ENCODE peak calls at places on chromosomes 16 and 17, in six cellular contexts. One of them, this sample, is unnamed.

GRCh38 chr17:49730078-49730786 is 22.5 kb upstream of the SLC35B1 start:
- DNase-seq in progenitor cell of endocrine pancreas: no peak
- DNase-seq in head of caudate nucleus: peak; percentile 42
- DNase-seq in NCI-H1105 treated with DMSO at 0.1 percent for 48 hours: no peak
- DNase-seq in neural progenitor cell: no peak
- DNase-seq in DMS153: no peak
- DNase-seq in this sample: peak; percentile 78

GRCh38 chr17:35337364-35337763 is 36.1 kb downstream of the SLFN11 start:
- DNase-seq in progenitor cell of endocrine pancreas: no peak
- DNase-seq in head of caudate nucleus: no peak
- DNase-seq in NCI-H1105 treated with DMSO at 0.1 percent for 48 hours: no peak
- DNase-seq in neural progenitor cell: no peak
- DNase-seq in DMS153: no peak
- DNase-seq in this sample: no peak

GRCh38 chr16:56506941-56507340 is 12.9 kb downstream of the BBS2 start:
- DNase-seq in progenitor cell of endocrine pancreas: no peak
- DNase-seq in head of caudate nucleus: no peak
- DNase-seq in NCI-H1105 treated with DMSO at 0.1 percent for 48 hours: no peak
- DNase-seq in neural progenitor cell: no peak
- DNase-seq in DMS153: no peak
- DNase-seq in this sample: peak; percentile 36

GRCh38 chr16:51159296-51159695 is 8.2 kb upstream of the SALL1 start:
- DNase-seq in progenitor cell of endocrine pancreas: no peak
- DNase-seq in head of caudate nucleus: no peak
- DNase-seq in NCI-H1105 treated with DMSO at 0.1 percent for 48 hours: no peak
- DNase-seq in neural progenitor cell: no peak
- DNase-seq in DMS153: no peak
- DNase-seq in this sample: no peak

GRCh38 chr16:19005561-19006445 is 22.1 kb downstream of the TMC7 start:
- DNase-seq in progenitor cell of endocrine pancreas: no peak
- DNase-seq in head of caudate nucleus: peak; percentile 93
- DNase-seq in NCI-H1105 treated with DMSO at 0.1 percent for 48 hours: no peak
- DNase-seq in neural progenitor cell: peak; percentile 57
- DNase-seq in DMS153: no peak
- DNase-seq in this sample: no peak

GRCh38 chr17:7097940-7098339 is 16.7 kb downstream of the ASGR2 start:
- DNase-seq in progenitor cell of endocrine pancreas: no peak
- DNase-seq in head of caudate nucleus: no peak
- DNase-seq in NCI-H1105 treated with DMSO at 0.1 percent for 48 hours: no peak
- DNase-seq in neural progenitor cell: no peak
- DNase-seq in DMS153: no peak
- DNase-seq in this sample: no peak

GRCh38 chr17:79937435-79937870 is 98.2 kb upstream of the CBX4 start:
- DNase-seq in progenitor cell of endocrine pancreas: no peak
- DNase-seq in head of caudate nucleus: no peak
- DNase-seq in NCI-H1105 treated with DMSO at 0.1 percent for 48 hours: no peak
- DNase-seq in neural progenitor cell: no peak
- DNase-seq in DMS153: no peak
- DNase-seq in this sample: no peak

GRCh38 chr17:21289175-21289901 is 4.8 kb downstream of the MAP2K3 start:
- DNase-seq in progenitor cell of endocrine pancreas: no peak
- DNase-seq in head of caudate nucleus: no peak
- DNase-seq in NCI-H1105 treated with DMSO at 0.1 percent for 48 hours: no peak
- DNase-seq in neural progenitor cell: no peak
- DNase-seq in DMS153: no peak
- DNase-seq in this sample: no peak

GRCh38 chr16:57106767-57107166 is 14.4 kb downstream of the CPNE2 start:
- DNase-seq in progenitor cell of endocrine pancreas: no peak
- DNase-seq in head of caudate nucleus: no peak
- DNase-seq in NCI-H1105 treated with DMSO at 0.1 percent for 48 hours: no peak
- DNase-seq in neural progenitor cell: no peak
- DNase-seq in DMS153: no peak
- DNase-seq in this sample: no peak

GRCh38 chr16:4425378-4426020 is at the start of gene DNAJA3:
- DNase-seq in progenitor cell of endocrine pancreas: peak; percentile 84
- DNase-seq in head of caudate nucleus: peak; percentile 95
- DNase-seq in NCI-H1105 treated with DMSO at 0.1 percent for 48 hours: peak; percentile 84
- DNase-seq in neural progenitor cell: peak; percentile 98
- DNase-seq in DMS153: peak; percentile 86
- DNase-seq in this sample: peak; percentile 93

GRCh38 chr17:82813299-82814051 is 26.3 kb downstream of the ZNF750 start:
- DNase-seq in progenitor cell of endocrine pancreas: no peak
- DNase-seq in head of caudate nucleus: no peak
- DNase-seq in NCI-H1105 treated with DMSO at 0.1 percent for 48 hours: no peak
- DNase-seq in neural progenitor cell: no peak
- DNase-seq in DMS153: no peak
- DNase-seq in this sample: no peak

GRCh38 chr17:58040386-58040785 is 33.3 kb upstream of the SRSF1 start:
- DNase-seq in progenitor cell of endocrine pancreas: no peak
- DNase-seq in head of caudate nucleus: no peak
- DNase-seq in NCI-H1105 treated with DMSO at 0.1 percent for 48 hours: no peak
- DNase-seq in neural progenitor cell: no peak
- DNase-seq in DMS153: no peak
- DNase-seq in this sample: no peak

GRCh38 chr17:73293480-73293911 is 18.3 kb downstream of the CDC42EP4 start:
- DNase-seq in progenitor cell of endocrine pancreas: no peak
- DNase-seq in head of caudate nucleus: no peak
- DNase-seq in NCI-H1105 treated with DMSO at 0.1 percent for 48 hours: no peak
- DNase-seq in neural progenitor cell: no peak
- DNase-seq in DMS153: no peak
- DNase-seq in this sample: no peak

GRCh38 chr16:85425061-85425662 is 188.0 kb upstream of the GSE1 start:
- DNase-seq in progenitor cell of endocrine pancreas: peak; percentile 5
- DNase-seq in head of caudate nucleus: no peak
- DNase-seq in NCI-H1105 treated with DMSO at 0.1 percent for 48 hours: peak; percentile 66
- DNase-seq in neural progenitor cell: peak; percentile 36
- DNase-seq in DMS153: peak; percentile 80
- DNase-seq in this sample: no peak

GRCh38 chr16:14310519-14310991 is 239.4 kb downstream of the MRTFB start:
- DNase-seq in progenitor cell of endocrine pancreas: no peak
- DNase-seq in head of caudate nucleus: no peak
- DNase-seq in NCI-H1105 treated with DMSO at 0.1 percent for 48 hours: no peak
- DNase-seq in neural progenitor cell: peak; percentile 45
- DNase-seq in DMS153: no peak
- DNase-seq in this sample: no peak

GRCh38 chr17:81509048-81509686 is 3.4 kb downstream of the ACTG1 start:
- DNase-seq in progenitor cell of endocrine pancreas: no peak
- DNase-seq in head of caudate nucleus: no peak
- DNase-seq in NCI-H1105 treated with DMSO at 0.1 percent for 48 hours: peak; percentile 15
- DNase-seq in neural progenitor cell: no peak
- DNase-seq in DMS153: no peak
- DNase-seq in this sample: no peak

GRCh38 chr16:83995756-83996155 is 27.7 kb downstream of the NECAB2 start:
- DNase-seq in progenitor cell of endocrine pancreas: no peak
- DNase-seq in head of caudate nucleus: peak; percentile 91
- DNase-seq in NCI-H1105 treated with DMSO at 0.1 percent for 48 hours: peak; percentile 30
- DNase-seq in neural progenitor cell: peak; percentile 90
- DNase-seq in DMS153: peak; percentile 75
- DNase-seq in this sample: no peak

GRCh38 chr17:28953444-28954118 is 2.3 kb upstream of the PHF12 start:
- DNase-seq in progenitor cell of endocrine pancreas: peak; percentile 64
- DNase-seq in head of caudate nucleus: peak; percentile 68
- DNase-seq in NCI-H1105 treated with DMSO at 0.1 percent for 48 hours: peak; percentile 40
- DNase-seq in neural progenitor cell: peak; percentile 88
- DNase-seq in DMS153: no peak
- DNase-seq in this sample: no peak

This sample was measured in AG04450.